ENCODE peak calls at places on chromosomes 13 and 19, in ten cellular contexts. One of them, this sample, is unnamed.

GRCh38 chr19:4053423-4054324 is 13.0 kb downstream of the ZBTB7A start:
- DNase-seq in astrocyte of the spinal cord: no peak
- DNase-seq in cardiac muscle cell: no peak
- DNase-seq in epithelial cell of esophagus: no peak
- DNase-seq in cardiac fibroblast: no peak
- DNase-seq in left ventricle myocardium inferior: no peak
- DNase-seq in neural crest cell: no peak
- DNase-seq in HFFc6: no peak
- DNase-seq in fibroblast of the aortic adventitia: no peak
- DNase-seq in uterus: peak; percentile 19
- DNase-seq in this sample: peak; percentile 68

GRCh38 chr19:50906217-50906616 is 5.0 kb downstream of the KLK4 start:
- DNase-seq in cardiac fibroblast: peak; percentile 21
- DNase-seq in fibroblast of the aortic adventitia: peak; percentile 12
- DNase-seq in HFFc6: no peak
- DNase-seq in cardiac muscle cell: peak; percentile 58
- DNase-seq in left ventricle myocardium inferior: no peak
- DNase-seq in uterus: no peak
- DNase-seq in neural crest cell: peak; percentile 46
- DNase-seq in epithelial cell of esophagus: no peak
- DNase-seq in astrocyte of the spinal cord: no peak
- DNase-seq in this sample: no peak

GRCh38 chr19:51702103-51702753 is 9.1 kb downstream of the SPACA6 start:
- DNase-seq in HFFc6: no peak
- DNase-seq in uterus: peak; percentile 84
- DNase-seq in left ventricle myocardium inferior: peak; percentile 77
- DNase-seq in epithelial cell of esophagus: peak; percentile 82
- DNase-seq in neural crest cell: no peak
- DNase-seq in cardiac muscle cell: peak; percentile 65
- DNase-seq in fibroblast of the aortic adventitia: peak; percentile 73
- DNase-seq in astrocyte of the spinal cord: peak; percentile 55
- DNase-seq in cardiac fibroblast: peak; percentile 78
- DNase-seq in this sample: no peak

GRCh38 chr13:19561585-19561984 is 253 bp upstream of the TPTE2 start:
- DNase-seq in fibroblast of the aortic adventitia: no peak
- DNase-seq in left ventricle myocardium inferior: no peak
- DNase-seq in astrocyte of the spinal cord: no peak
- DNase-seq in neural crest cell: no peak
- DNase-seq in cardiac fibroblast: no peak
- DNase-seq in uterus: no peak
- DNase-seq in HFFc6: no peak
- DNase-seq in epithelial cell of esophagus: no peak
- DNase-seq in cardiac muscle cell: no peak
- DNase-seq in this sample: no peak

GRCh38 chr19:31596751-31597150 is 247.5 kb upstream of the TSHZ3 start:
- DNase-seq in neural crest cell: no peak
- DNase-seq in left ventricle myocardium inferior: no peak
- DNase-seq in cardiac fibroblast: no peak
- DNase-seq in fibroblast of the aortic adventitia: no peak
- DNase-seq in uterus: no peak
- DNase-seq in epithelial cell of esophagus: no peak
- DNase-seq in HFFc6: no peak
- DNase-seq in cardiac muscle cell: no peak
- DNase-seq in astrocyte of the spinal cord: no peak
- DNase-seq in this sample: no peak

GRCh38 chr19:23241433-23241832 is 8.8 kb downstream of the ZNF724 start:
- DNase-seq in cardiac fibroblast: no peak
- DNase-seq in epithelial cell of esophagus: no peak
- DNase-seq in fibroblast of the aortic adventitia: no peak
- DNase-seq in neural crest cell: no peak
- DNase-seq in astrocyte of the spinal cord: peak; percentile 22
- DNase-seq in uterus: no peak
- DNase-seq in HFFc6: no peak
- DNase-seq in cardiac muscle cell: no peak
- DNase-seq in left ventricle myocardium inferior: no peak
- DNase-seq in this sample: no peak

GRCh38 chr19:55193481-55193880 is 13.4 kb upstream of the SYT5 start:
- DNase-seq in fibroblast of the aortic adventitia: no peak
- DNase-seq in uterus: no peak
- DNase-seq in epithelial cell of esophagus: no peak
- DNase-seq in neural crest cell: no peak
- DNase-seq in HFFc6: no peak
- DNase-seq in cardiac muscle cell: no peak
- DNase-seq in cardiac fibroblast: no peak
- DNase-seq in astrocyte of the spinal cord: no peak
- DNase-seq in left ventricle myocardium inferior: no peak
- DNase-seq in this sample: no peak

GRCh38 chr13:102591988-102592781 is 4.6 kb upstream of the TPP2 start:
- DNase-seq in astrocyte of the spinal cord: peak; percentile 72
- DNase-seq in cardiac muscle cell: peak; percentile 77
- DNase-seq in fibroblast of the aortic adventitia: peak; percentile 82
- DNase-seq in neural crest cell: peak; percentile 69
- DNase-seq in uterus: peak; percentile 79
- DNase-seq in epithelial cell of esophagus: peak; percentile 66
- DNase-seq in cardiac fibroblast: peak; percentile 78
- DNase-seq in HFFc6: peak; percentile 64
- DNase-seq in left ventricle myocardium inferior: peak; percentile 72
- DNase-seq in this sample: peak; percentile 73

GRCh38 chr13:99354371-99354951 is 47.3 kb upstream of the GPR183 start:
- DNase-seq in left ventricle myocardium inferior: no peak
- DNase-seq in fibroblast of the aortic adventitia: no peak
- DNase-seq in HFFc6: peak; percentile 28
- DNase-seq in cardiac muscle cell: no peak
- DNase-seq in astrocyte of the spinal cord: no peak
- DNase-seq in uterus: no peak
- DNase-seq in neural crest cell: no peak
- DNase-seq in cardiac fibroblast: no peak
- DNase-seq in epithelial cell of esophagus: peak; percentile 82
- DNase-seq in this sample: no peak

GRCh38 chr19:56671613-56671994 is at the start of gene ZNF835:
- DNase-seq in left ventricle myocardium inferior: peak; percentile 97
- DNase-seq in astrocyte of the spinal cord: peak; percentile 17
- DNase-seq in neural crest cell: no peak
- DNase-seq in fibroblast of the aortic adventitia: no peak
- DNase-seq in epithelial cell of esophagus: peak; percentile 38
- DNase-seq in HFFc6: no peak
- DNase-seq in cardiac muscle cell: peak; percentile 57
- DNase-seq in uterus: peak; percentile 94
- DNase-seq in cardiac fibroblast: peak; percentile 58
- DNase-seq in this sample: no peak

GRCh38 chr13:44331912-44332840 is 41.4 kb upstream of the SERP2 start:
- DNase-seq in neural crest cell: no peak
- DNase-seq in epithelial cell of esophagus: no peak
- DNase-seq in cardiac fibroblast: peak; percentile 95
- DNase-seq in cardiac muscle cell: peak; percentile 81
- DNase-seq in uterus: peak; percentile 96
- DNase-seq in HFFc6: no peak
- DNase-seq in fibroblast of the aortic adventitia: peak; percentile 99
- DNase-seq in astrocyte of the spinal cord: peak; percentile 99
- DNase-seq in left ventricle myocardium inferior: peak; percentile 69
- DNase-seq in this sample: peak; percentile 75

GRCh38 chr13:50801087-50801931 is 42.2 kb downstream of the DLEU7 start:
- DNase-seq in fibroblast of the aortic adventitia: peak; percentile 89
- DNase-seq in HFFc6: peak; percentile 57
- DNase-seq in astrocyte of the spinal cord: peak; percentile 82
- DNase-seq in epithelial cell of esophagus: peak; percentile 77
- DNase-seq in left ventricle myocardium inferior: no peak
- DNase-seq in cardiac muscle cell: peak; percentile 80
- DNase-seq in uterus: peak; percentile 54
- DNase-seq in neural crest cell: peak; percentile 73
- DNase-seq in cardiac fibroblast: peak; percentile 85
- DNase-seq in this sample: peak; percentile 72

GRCh38 chr13:50370303-50370950 is 355.2 kb downstream of the KCNRG start:
- DNase-seq in cardiac fibroblast: no peak
- DNase-seq in fibroblast of the aortic adventitia: no peak
- DNase-seq in neural crest cell: no peak
- DNase-seq in cardiac muscle cell: no peak
- DNase-seq in astrocyte of the spinal cord: no peak
- DNase-seq in uterus: no peak
- DNase-seq in HFFc6: no peak
- DNase-seq in left ventricle myocardium inferior: no peak
- DNase-seq in epithelial cell of esophagus: no peak
- DNase-seq in this sample: no peak

DNA sequence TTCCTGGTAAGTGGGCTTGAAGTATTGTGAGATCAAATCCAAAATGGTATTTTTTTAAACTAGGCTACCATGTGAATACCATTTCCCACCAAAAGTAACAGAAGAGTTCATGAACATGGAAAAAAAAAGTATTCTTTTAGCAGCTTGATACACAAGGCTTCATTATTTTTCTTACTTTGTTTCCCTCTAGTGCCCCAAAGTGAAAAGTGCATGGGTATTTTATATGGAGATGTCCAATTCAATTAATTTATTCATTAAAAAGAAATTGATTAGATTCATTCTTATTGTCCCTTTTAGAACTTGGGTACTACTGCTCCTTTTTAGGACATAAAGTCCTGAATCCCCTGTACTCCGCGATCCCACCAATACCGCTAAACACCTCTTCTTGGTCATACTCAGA is 28.6 kb upstream of the SCEL start:
- DNase-seq in epithelial cell of esophagus: no peak
- DNase-seq in uterus: no peak
- DNase-seq in fibroblast of the aortic adventitia: peak; percentile 15
- DNase-seq in astrocyte of the spinal cord: peak; percentile 37
- DNase-seq in left ventricle myocardium inferior: no peak
- DNase-seq in HFFc6: no peak
- DNase-seq in cardiac muscle cell: no peak
- DNase-seq in neural crest cell: no peak
- DNase-seq in cardiac fibroblast: peak; percentile 1
- DNase-seq in this sample: no peak
- TF ChIP-seq CTCF in epithelial cell of esophagus: peak; percentile 16
- TF ChIP-seq CTCF in uterus: peak; percentile 14
- TF ChIP-seq CTCF in fibroblast of the aortic adventitia: peak; percentile 27
- TF ChIP-seq CTCF in astrocyte of the spinal cord: peak; percentile 45
- TF ChIP-seq CTCF in left ventricle myocardium inferior: peak; percentile 32
- TF ChIP-seq CTCF in HFFc6: peak; percentile 47
- TF ChIP-seq CTCF in cardiac muscle cell: no peak
- TF ChIP-seq CTCF in neural crest cell: peak; percentile 55
- TF ChIP-seq CTCF in cardiac fibroblast: no peak
- TF ChIP-seq CTCF in this sample: peak; percentile 60

DNA sequence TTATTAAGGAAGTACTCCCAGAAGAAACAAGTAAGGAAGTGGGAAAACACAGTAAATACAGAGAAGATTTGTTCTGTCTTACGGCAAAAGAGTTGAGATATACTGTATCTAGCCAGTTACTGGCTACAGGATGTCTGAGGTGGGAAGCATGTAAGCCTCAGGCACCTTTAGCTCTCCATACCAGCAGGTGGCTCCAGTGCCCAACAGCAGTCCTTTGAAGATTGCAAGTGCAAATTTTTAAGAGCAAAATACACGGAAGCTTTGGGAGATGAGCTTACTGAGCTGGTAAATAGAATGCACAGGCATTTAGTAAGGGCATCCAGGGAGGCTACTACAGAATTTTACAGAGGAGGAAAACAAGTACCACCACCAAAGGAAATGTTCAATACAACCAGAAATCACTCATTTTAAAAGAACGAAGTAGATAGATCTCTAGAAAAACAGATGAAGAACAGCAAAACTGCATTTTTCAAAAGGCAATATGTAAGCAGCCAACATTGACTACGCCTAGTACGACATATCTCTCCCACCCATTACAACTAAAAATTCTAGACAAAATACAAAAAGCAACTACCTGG is 57.9 kb upstream of the VSTM2B start:
- DNase-seq in cardiac muscle cell: peak; percentile 31
- DNase-seq in fibroblast of the aortic adventitia: peak; percentile 43
- DNase-seq in cardiac fibroblast: peak; percentile 35
- DNase-seq in uterus: no peak
- DNase-seq in epithelial cell of esophagus: peak; percentile 3
- DNase-seq in left ventricle myocardium inferior: no peak
- DNase-seq in neural crest cell: no peak
- DNase-seq in astrocyte of the spinal cord: no peak
- DNase-seq in HFFc6: peak; percentile 11
- DNase-seq in this sample: no peak
- TF ChIP-seq CTCF in cardiac muscle cell: peak; percentile 29
- TF ChIP-seq CTCF in fibroblast of the aortic adventitia: peak; percentile 54
- TF ChIP-seq CTCF in cardiac fibroblast: peak; percentile 32
- TF ChIP-seq CTCF in uterus: no peak
- TF ChIP-seq CTCF in epithelial cell of esophagus: no peak
- TF ChIP-seq CTCF in left ventricle myocardium inferior: no peak
- TF ChIP-seq CTCF in neural crest cell: peak; percentile 51
- TF ChIP-seq CTCF in astrocyte of the spinal cord: peak; percentile 7
- TF ChIP-seq CTCF in HFFc6: peak; percentile 70
- TF ChIP-seq CTCF in this sample: peak; percentile 60

GRCh38 chr19:40804783-40805242 is 5.8 kb downstream of the EGLN2 start:
- DNase-seq in HFFc6: no peak
- DNase-seq in left ventricle myocardium inferior: no peak
- DNase-seq in cardiac muscle cell: no peak
- DNase-seq in astrocyte of the spinal cord: no peak
- DNase-seq in cardiac fibroblast: no peak
- DNase-seq in fibroblast of the aortic adventitia: no peak
- DNase-seq in epithelial cell of esophagus: no peak
- DNase-seq in neural crest cell: no peak
- DNase-seq in uterus: no peak
- DNase-seq in this sample: no peak
- TF ChIP-seq CTCF in HFFc6: peak; percentile 33
- TF ChIP-seq CTCF in left ventricle myocardium inferior: peak; percentile 27
- TF ChIP-seq CTCF in cardiac muscle cell: peak; percentile 11
- TF ChIP-seq CTCF in astrocyte of the spinal cord: peak; percentile 23
- TF ChIP-seq CTCF in cardiac fibroblast: peak; percentile 13
- TF ChIP-seq CTCF in fibroblast of the aortic adventitia: no peak
- TF ChIP-seq CTCF in epithelial cell of esophagus: peak; percentile 1
- TF ChIP-seq CTCF in neural crest cell: no peak
- TF ChIP-seq CTCF in uterus: no peak
- TF ChIP-seq CTCF in this sample: no peak

GRCh38 chr19:2666344-2666994 is 36.0 kb downstream of the GNG7 start:
- DNase-seq in fibroblast of the aortic adventitia: no peak
- DNase-seq in cardiac fibroblast: no peak
- DNase-seq in cardiac muscle cell: no peak
- DNase-seq in left ventricle myocardium inferior: no peak
- DNase-seq in uterus: no peak
- DNase-seq in HFFc6: no peak
- DNase-seq in epithelial cell of esophagus: no peak
- DNase-seq in neural crest cell: no peak
- DNase-seq in astrocyte of the spinal cord: no peak
- DNase-seq in this sample: no peak

GRCh38 chr19:2665103-2665502 is 37.4 kb downstream of the GNG7 start:
- DNase-seq in cardiac fibroblast: no peak
- DNase-seq in epithelial cell of esophagus: no peak
- DNase-seq in HFFc6: no peak
- DNase-seq in cardiac muscle cell: no peak
- DNase-seq in astrocyte of the spinal cord: no peak
- DNase-seq in neural crest cell: no peak
- DNase-seq in left ventricle myocardium inferior: peak; percentile 46
- DNase-seq in fibroblast of the aortic adventitia: no peak
- DNase-seq in uterus: no peak
- DNase-seq in this sample: no peak

GRCh38 chr19:2661615-2662014 is 40.9 kb downstream of the GNG7 start:
- DNase-seq in uterus: no peak
- DNase-seq in left ventricle myocardium inferior: no peak
- DNase-seq in neural crest cell: no peak
- DNase-seq in astrocyte of the spinal cord: no peak
- DNase-seq in fibroblast of the aortic adventitia: no peak
- DNase-seq in HFFc6: no peak
- DNase-seq in cardiac fibroblast: no peak
- DNase-seq in cardiac muscle cell: no peak
- DNase-seq in epithelial cell of esophagus: no peak
- DNase-seq in this sample: no peak

GRCh38 chr19:2659856-2660432 is 42.5 kb downstream of the GNG7 start:
- DNase-seq in uterus: no peak
- DNase-seq in epithelial cell of esophagus: no peak
- DNase-seq in astrocyte of the spinal cord: no peak
- DNase-seq in neural crest cell: no peak
- DNase-seq in fibroblast of the aortic adventitia: no peak
- DNase-seq in left ventricle myocardium inferior: no peak
- DNase-seq in HFFc6: no peak
- DNase-seq in cardiac muscle cell: no peak
- DNase-seq in cardiac fibroblast: no peak
- DNase-seq in this sample: no peak

GRCh38 chr19:2663920-2664571 is 38.4 kb downstream of the GNG7 start:
- DNase-seq in HFFc6: no peak
- DNase-seq in epithelial cell of esophagus: no peak
- DNase-seq in cardiac fibroblast: peak; percentile 5
- DNase-seq in neural crest cell: peak; percentile 14
- DNase-seq in fibroblast of the aortic adventitia: no peak
- DNase-seq in cardiac muscle cell: peak; percentile 68
- DNase-seq in astrocyte of the spinal cord: no peak
- DNase-seq in left ventricle myocardium inferior: peak; percentile 84
- DNase-seq in uterus: no peak
- DNase-seq in this sample: no peak
- TF ChIP-seq CTCF in HFFc6: peak; percentile 50
- TF ChIP-seq CTCF in epithelial cell of esophagus: no peak
- TF ChIP-seq CTCF in cardiac fibroblast: no peak
- TF ChIP-seq CTCF in neural crest cell: no peak
- TF ChIP-seq CTCF in fibroblast of the aortic adventitia: no peak
- TF ChIP-seq CTCF in cardiac muscle cell: no peak
- TF ChIP-seq CTCF in astrocyte of the spinal cord: no peak
- TF ChIP-seq CTCF in left ventricle myocardium inferior: peak; percentile 55
- TF ChIP-seq CTCF in uterus: no peak
- TF ChIP-seq CTCF in this sample: no peak

This sample was measured in type B pancreatic cell.